ENCODE peak calls at places on chromosomes 4 and X, in ten cellular contexts. Q is H9, V is GM23248, L is suprapubic skin, S is A549, D is thoracic aorta, X is SJCRH30, R is breast epithelium, A is MM.1S, B is ascending aorta. C is an unnamed sample.

GRCh38 chrX:148385471-148385870 is 114.9 kb upstream of the AFF2 start:
- DNase-seq in L (no peak), D (no peak), X (no peak), B (no peak), Q (no peak), R (no peak), V (no peak), A (no peak), S (no peak), C (no peak)

GRCh38 chr4:41177016-41177415 is 37.3 kb downstream of the APBB2 start:
- DNase-seq in R (no peak), L (no peak), X (peak; percentile 42), D (no peak), V (peak; percentile 86), B (no peak), Q (no peak), A (no peak), S (no peak), C (no peak)

GRCh38 chr4:139810710-139811109 is 145.1 kb downstream of the MGST2 start:
- DNase-seq in R (no peak), X (no peak), D (no peak), L (no peak), Q (no peak), S (no peak), A (no peak), B (no peak), V (no peak), C (no peak)

GRCh38 chr4:17546222-17546621 is 30.8 kb upstream of the LAP3 start:
- DNase-seq in R (no peak), D (no peak), Q (no peak), B (no peak), V (no peak), L (no peak), X (no peak), A (no peak), S (no peak), C (no peak)

GRCh38 chr4:179123079-179123478 is 1680.8 kb upstream of the AGA start:
- DNase-seq in Q (no peak), V (no peak), D (no peak), A (no peak), B (no peak), R (no peak), S (no peak), X (no peak), L (no peak), C (no peak)

GRCh38 chr4:158750379-158750778 is 18.4 kb upstream of the FNIP2 start:
- DNase-seq in A (no peak), D (no peak), B (no peak), V (peak; percentile 85), X (no peak), Q (no peak), R (no peak), S (no peak), L (no peak), C (no peak)

GRCh38 chr4:76752911-76753494 is 144.9 kb downstream of the SOWAHB start:
- DNase-seq in A (no peak), X (peak; percentile 84), D (peak; percentile 35), L (no peak), S (no peak), V (peak; percentile 99), Q (no peak), B (peak; percentile 85), R (no peak), C (no peak)

GRCh38 chr4:78409612-78410202 is 141.9 kb upstream of the ANXA3 start:
- DNase-seq in Q (no peak), S (no peak), V (no peak), D (no peak), A (no peak), X (no peak), B (no peak), R (no peak), L (no peak), C (no peak)

GRCh38 chr4:185421366-185422124 is 4.2 kb downstream of the UFSP2 start:
- DNase-seq in B (no peak), X (no peak), Q (no peak), A (peak; percentile 8), L (no peak), R (no peak), D (no peak), S (no peak), V (peak; percentile 69), C (no peak)

GRCh38 chrX:34365482-34365881 is 233.4 kb upstream of the FAM47A start:
- DNase-seq in B (no peak), A (no peak), R (no peak), L (no peak), S (no peak), X (no peak), V (peak; percentile 26), Q (no peak), D (no peak), C (no peak)

GRCh38 chr4:123972031-123972430 is 575.4 kb downstream of the SPRY1 start:
- DNase-seq in Q (no peak), B (no peak), R (no peak), D (no peak), X (no peak), L (no peak), S (no peak), A (no peak), V (no peak), C (no peak)

GRCh38 chr4:122854444-122854843 is 27.8 kb downstream of the FGF2 start:
- DNase-seq in A (no peak), X (no peak), V (peak; percentile 58), R (peak; percentile 18), B (peak; percentile 68), L (no peak), S (no peak), D (no peak), Q (no peak), C (no peak)

GRCh38 chr4:57109530-57109846 is 697 bp downstream of the IGFBP7 start:
- DNase-seq in B (no peak), S (no peak), L (no peak), D (no peak), V (peak; percentile 34), X (no peak), Q (no peak), R (no peak), A (no peak), C (no peak)

DNA sequence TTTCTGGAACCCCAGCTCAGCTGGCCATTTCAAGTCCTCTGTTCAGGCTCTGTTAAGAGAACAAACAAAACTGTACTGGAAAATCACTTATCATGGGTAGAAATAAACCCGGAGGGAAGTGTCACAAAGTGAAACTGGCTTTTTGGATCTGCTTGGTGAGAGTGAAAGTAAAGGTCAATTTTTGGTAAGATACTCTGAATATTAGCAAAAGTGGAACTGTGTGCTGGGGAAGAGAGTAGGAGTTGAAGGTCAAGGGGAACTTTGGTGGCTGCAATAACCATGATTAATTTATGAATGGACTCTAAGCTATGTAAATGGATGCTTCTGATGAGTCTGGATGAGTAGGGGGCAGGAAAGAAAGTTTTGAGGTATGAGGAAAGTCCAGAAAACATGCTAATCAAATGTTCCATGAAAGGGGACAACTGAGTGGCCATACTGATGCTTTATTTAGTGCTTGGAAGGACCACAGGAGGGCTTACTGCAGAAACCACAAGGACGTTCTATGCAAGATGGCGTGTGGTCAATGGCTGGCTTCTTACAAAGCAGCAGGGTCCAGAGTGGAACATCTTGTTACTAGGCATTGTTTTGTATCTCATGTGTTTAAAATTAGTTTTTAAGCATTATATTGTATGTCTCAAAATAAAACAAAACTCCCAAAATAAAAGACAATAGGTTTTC is 36.8 kb upstream of the TNIP3 start:
- DNase-seq in R (no peak), V (no peak), D (no peak), B (no peak), S (no peak), L (no peak), A (peak; percentile 34), X (no peak), Q (no peak), C (no peak)
- H3K4me1 ChIP-seq in R (no peaks in the 10 kb centered on the region), V (peaks cover 18% of the 10 kb centered on the region), D (no peaks in the 10 kb centered on the region), B (no peaks in the 10 kb centered on the region), S (no peaks in the 10 kb centered on the region), L (no peaks in the 10 kb centered on the region), A (no peaks in the 10 kb centered on the region), X (no peaks in the 10 kb centered on the region), Q (no peaks in the 10 kb centered on the region), C (no peaks in the 10 kb centered on the region)

DNA sequence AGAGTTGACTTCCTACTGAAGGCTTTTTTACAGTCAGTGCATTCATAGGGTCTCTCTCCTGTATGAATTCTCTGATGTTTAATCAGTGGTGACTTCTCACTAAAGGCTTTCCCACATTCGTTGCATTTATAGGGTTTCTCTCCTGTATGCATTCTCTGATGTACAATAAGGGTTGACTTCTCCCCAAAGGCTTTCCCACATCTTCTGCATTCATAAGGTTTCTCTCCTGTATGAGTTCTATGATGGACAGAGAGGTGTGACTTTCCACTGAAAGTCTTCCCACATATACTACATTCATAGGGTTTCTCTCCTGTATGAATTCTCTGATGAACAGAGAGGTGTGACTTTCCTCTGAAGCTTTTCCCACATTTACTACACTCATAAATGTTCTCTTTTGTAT is 45.2 kb downstream of the ZNF674 start:
- DNase-seq in X (no peak), R (no peak), S (no peak), Q (no peak), D (no peak), A (no peak), V (peak; percentile 5), B (no peak), L (no peak), C (no peak)
- H3K9me3 ChIP-seq in X (no peaks in the 10 kb centered on the region), R (peaks cover 39% of the 10 kb centered on the region), S (peaks cover 87% of the 10 kb centered on the region), Q (peaks cover 66% of the 10 kb centered on the region), D (peaks cover 26% of the 10 kb centered on the region), A (no peaks in the 10 kb centered on the region), V (no peaks in the 10 kb centered on the region), B (peaks cover 41% of the 10 kb centered on the region), L (no peaks in the 10 kb centered on the region), C (peaks cover 42% of the 10 kb centered on the region)

DNA sequence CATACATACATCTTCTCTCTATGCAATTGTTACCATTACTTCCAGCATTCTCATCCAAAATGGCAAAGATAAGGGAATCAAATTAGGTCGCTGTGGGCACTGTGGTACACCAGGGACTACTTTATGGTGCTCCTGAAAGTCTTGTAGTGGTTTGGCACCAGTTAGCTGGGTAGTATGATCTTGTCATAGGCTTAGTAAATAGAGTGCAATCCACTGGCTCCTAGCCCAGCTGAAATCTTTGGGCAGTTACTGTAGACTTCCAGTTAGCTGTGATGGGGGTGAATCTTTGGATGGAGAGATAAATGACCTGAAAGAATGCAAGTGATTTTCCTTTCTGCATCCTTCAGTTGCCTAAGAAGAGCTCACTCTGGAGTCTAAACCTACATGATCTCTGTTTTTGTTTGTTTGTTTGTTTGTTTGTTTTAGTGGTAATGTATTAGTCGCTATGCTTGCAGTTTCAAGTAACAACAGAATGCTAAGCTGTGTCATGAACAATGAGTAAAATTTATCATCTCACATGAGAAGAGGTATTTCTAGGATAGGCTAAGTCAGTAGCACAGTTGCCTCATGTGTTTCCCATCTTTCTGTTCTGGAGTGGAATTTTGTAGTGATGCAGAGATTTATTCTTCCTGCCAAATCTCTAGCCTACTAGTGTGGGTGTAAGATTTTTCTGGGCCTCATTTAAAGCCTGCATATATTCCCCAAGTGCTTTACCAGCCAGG is 24.2 kb downstream of the HERC3 start:
- DNase-seq in X (no peak), R (no peak), V (peak; percentile 96), B (no peak), S (no peak), D (no peak), L (no peak), Q (no peak), A (no peak), C (no peak)
- H3K4me1 ChIP-seq in X (peaks cover 14% of the 10 kb centered on the region), R (peaks cover 10% of the 10 kb centered on the region), V (peaks cover 96% of the 10 kb centered on the region), B (peaks cover 29% of the 10 kb centered on the region), S (peaks cover 71% of the 10 kb centered on the region), D (peaks cover 58% of the 10 kb centered on the region), L (peaks cover 48% of the 10 kb centered on the region), Q (peaks cover 4% of the 10 kb centered on the region), A (no peaks in the 10 kb centered on the region), C (peaks cover 26% of the 10 kb centered on the region)

DNA sequence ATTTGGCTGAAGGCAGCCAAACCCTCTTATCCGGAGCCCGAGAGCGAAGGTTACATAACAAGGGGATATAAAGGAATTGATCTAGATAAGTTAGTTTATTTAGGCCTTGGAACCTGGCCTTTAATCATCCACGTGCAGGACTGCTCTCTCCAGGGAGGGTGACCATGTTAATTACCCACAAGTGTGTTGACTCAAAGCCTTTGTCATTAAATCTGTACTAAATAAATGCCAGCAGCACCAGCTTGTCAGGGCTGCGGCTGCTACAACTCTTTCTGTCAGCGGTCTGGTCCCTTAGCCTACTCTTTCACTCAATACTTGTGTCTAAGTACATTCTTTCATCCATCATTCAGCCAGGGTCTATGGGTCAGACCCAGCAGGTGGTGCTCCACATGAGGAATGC is 206.1 kb downstream of the TBCK start:
- DNase-seq in L (no peak), D (no peak), Q (no peak), R (no peak), A (no peak), X (no peak), S (no peak), V (no peak), B (no peak), C (no peak)
- H3K9me3 ChIP-seq in L (peaks cover 38% of the 10 kb centered on the region), D (peaks cover 32% of the 10 kb centered on the region), Q (peaks cover 23% of the 10 kb centered on the region), R (peaks cover 32% of the 10 kb centered on the region), A (no peaks in the 10 kb centered on the region), X (peaks cover 4% of the 10 kb centered on the region), S (no peaks in the 10 kb centered on the region), V (no peaks in the 10 kb centered on the region), B (peaks cover 6% of the 10 kb centered on the region), C (peaks cover 30% of the 10 kb centered on the region)

C was measured in lower lobe of right lung.